ENCODE peak calls at places on chromosomes 11 and 22, in four cellular contexts. Q, P, A and W are unnamed samples.

GRCh38 chr11:104570088-104570701 is 328.1 kb downstream of the CASP12 start:
- DNase-seq in Q (no peak), P (no peak), A (no peak), W (no peak)

GRCh38 chr11:123775274-123775673 is 21.0 kb upstream of the OR6X1 start:
- DNase-seq in Q (no peak), P (no peak), A (no peak), W (no peak)

GRCh38 chr11:124071622-124071948 is 30.5 kb upstream of the OR10G7 start:
- DNase-seq in Q (no peak), P (no peak), A (no peak), W (no peak)

GRCh38 chr22:44132724-44133123 is 48.0 kb upstream of the PARVG start:
- DNase-seq in Q (no peak), P (no peak), A (no peak), W (no peak)

GRCh38 chr11:75325713-75326438 is 25.6 kb downstream of the ARRB1 start:
- DNase-seq in Q (no peak), P (peak; percentile 69), A (peak; percentile 62), W (peak; percentile 85)

GRCh38 chr11:15599376-15599775 is 484.7 kb downstream of the INSC start:
- DNase-seq in Q (no peak), P (no peak), A (no peak), W (no peak)

GRCh38 chr11:128903248-128904041 is 12.3 kb downstream of the KCNJ5 start:
- DNase-seq in Q (no peak), P (no peak), A (peak; percentile 66), W (no peak)

GRCh38 chr11:2609345-2609744 is 90.4 kb downstream of the KCNQ1OT1 start:
- DNase-seq in Q (no peak), P (no peak), A (no peak), W (no peak)

GRCh38 chr11:133082851-133083488 is 449.3 kb downstream of the OPCML start:
- DNase-seq in Q (peak; percentile 72), P (no peak), A (peak; percentile 76), W (no peak)

GRCh38 chr11:116312560-116313340 is 460.0 kb downstream of the BUD13 start:
- DNase-seq in Q (peak; percentile 90), P (peak; percentile 63), A (peak; percentile 89), W (peak; percentile 80)

GRCh38 chr22:22207845-22208564 is 36.6 kb upstream of the VPREB1 start:
- DNase-seq in Q (peak; percentile 83), P (no peak), A (peak; percentile 73), W (peak; percentile 62)

GRCh38 chr11:77542296-77542695 is 47.5 kb upstream of the AQP11 start:
- DNase-seq in Q (no peak), P (no peak), A (no peak), W (no peak)

GRCh38 chr22:46633334-46633890 is 13.2 kb downstream of the GRAMD4 start:
- DNase-seq in Q (no peak), P (no peak), A (no peak), W (no peak)

GRCh38 chr11:125435461-125436238 is 60.4 kb downstream of the FEZ1 start:
- DNase-seq in Q (no peak), P (no peak), A (no peak), W (no peak)

GRCh38 chr22:48926663-48927062 is 901.0 kb downstream of the BRD1 start:
- DNase-seq in Q (no peak), P (no peak), A (no peak), W (peak; percentile 9)

GRCh38 chr11:64661146-64661545 is 61.9 kb downstream of the NRXN2 start:
- DNase-seq in Q (no peak), P (no peak), A (peak; percentile 31), W (peak; percentile 71)

GRCh38 chr22:45198463-45198795 is 34.7 kb downstream of the NUP50 start:
- DNase-seq in Q (peak; percentile 55), P (no peak), A (no peak), W (no peak)
- H3K36me3 ChIP-seq in Q (no peaks in the 10 kb centered on the region), P (no peaks in the 10 kb centered on the region), A (peaks cover 75% of the 10 kb centered on the region), W (peaks cover 44% of the 10 kb centered on the region)

GRCh38 chr22:38489561-38490133 is 16.5 kb downstream of the DDX17 start:
- DNase-seq in Q (no peak), P (no peak), A (no peak), W (no peak)
- H3K36me3 ChIP-seq in Q (no peaks in the 10 kb centered on the region), P (no peaks in the 10 kb centered on the region), A (peaks cover 100% of the 10 kb centered on the region), W (peaks cover 99% of the 10 kb centered on the region)

GRCh38 chr11:113363406-113363805 is 24.2 kb upstream of the ANKK1 start:
- DNase-seq in Q (no peak), P (no peak), A (no peak), W (no peak)

GRCh38 chr11:113365895-113366294 is 21.7 kb upstream of the ANKK1 start:
- DNase-seq in Q (no peak), P (no peak), A (no peak), W (no peak)

GRCh38 chr11:113369411-113369810 is 18.2 kb upstream of the ANKK1 start:
- DNase-seq in Q (no peak), P (no peak), A (no peak), W (no peak)

GRCh38 chr11:113363996-113364641 is 23.5 kb upstream of the ANKK1 start:
- DNase-seq in Q (no peak), P (no peak), A (no peak), W (no peak)
- H3K36me3 ChIP-seq in Q (no peaks in the 10 kb centered on the region), P (no peaks in the 10 kb centered on the region), A (peaks cover 97% of the 10 kb centered on the region), W (peaks cover 49% of the 10 kb centered on the region)

GRCh38 chr11:1014276-1014675 is 22.2 kb downstream of the MUC6 start:
- DNase-seq in Q (no peak), P (no peak), A (no peak), W (no peak)
- H3K36me3 ChIP-seq in Q (no peaks in the 10 kb centered on the region), P (no peaks in the 10 kb centered on the region), A (peaks cover 35% of the 10 kb centered on the region), W (peaks cover 34% of the 10 kb centered on the region)

GRCh38 chr11:119014209-119014924 is 3.8 kb downstream of the RPS25 start:
- DNase-seq in Q (no peak), P (no peak), A (no peak), W (no peak)
- H3K36me3 ChIP-seq in Q (no peaks in the 10 kb centered on the region), P (no peaks in the 10 kb centered on the region), A (peaks cover 76% of the 10 kb centered on the region), W (peaks cover 74% of the 10 kb centered on the region)

GRCh38 chr22:28259774-28260173 is 340.7 kb upstream of the PITPNB start:
- DNase-seq in Q (no peak), P (no peak), A (no peak), W (no peak)

GRCh38 chr22:28260619-28261018 is 341.6 kb upstream of the PITPNB start:
- DNase-seq in Q (no peak), P (no peak), A (no peak), W (no peak)
- H3K36me3 ChIP-seq in Q (no peaks in the 10 kb centered on the region), P (no peaks in the 10 kb centered on the region), A (no peaks in the 10 kb centered on the region), W (no peaks in the 10 kb centered on the region)

GRCh38 chr11:76523786-76524436 is 79.1 kb downstream of the EMSY start:
- DNase-seq in Q (no peak), P (no peak), A (no peak), W (no peak)

GRCh38 chr11:76526878-76527277 is 82.1 kb downstream of the EMSY start:
- DNase-seq in Q (no peak), P (no peak), A (no peak), W (no peak)

GRCh38 chr11:76523147-76523546 is 78.3 kb downstream of the EMSY start:
- DNase-seq in Q (no peak), P (no peak), A (no peak), W (no peak)

GRCh38 chr11:76524461-76524860 is 79.6 kb downstream of the EMSY start:
- DNase-seq in Q (no peak), P (no peak), A (no peak), W (no peak)

DNA sequence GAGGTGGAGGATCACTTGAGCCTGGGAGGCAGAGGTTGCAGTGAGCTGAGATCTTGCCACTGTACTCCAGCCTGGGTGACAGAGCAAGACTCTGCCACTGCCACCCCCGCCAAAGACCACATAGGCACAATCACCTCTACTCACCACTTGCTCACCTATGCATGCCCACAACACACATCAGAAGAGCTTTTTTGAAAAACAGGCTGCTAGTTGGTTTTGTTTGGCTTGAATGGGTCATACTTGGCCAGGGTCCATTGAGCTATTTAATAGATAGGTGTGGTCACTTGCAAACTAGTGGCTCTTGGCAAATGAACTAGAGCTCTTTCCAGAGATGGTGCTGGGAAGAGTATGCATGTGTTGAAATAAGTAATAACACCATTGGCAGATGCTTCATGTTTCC is 80.1 kb downstream of the EMSY start:
- DNase-seq in Q (no peak), P (peak; percentile 24), A (no peak), W (peak; percentile 60)
- H3K36me3 ChIP-seq in Q (no peaks in the 10 kb centered on the region), P (no peaks in the 10 kb centered on the region), A (peaks cover 59% of the 10 kb centered on the region), W (peaks cover 37% of the 10 kb centered on the region)

GRCh38 chr11:119285431-119285830 is 31.5 kb downstream of the MCAM start:
- DNase-seq in Q (no peak), P (no peak), A (no peak), W (no peak)
- H3K36me3 ChIP-seq in Q (no peaks in the 10 kb centered on the region), P (no peaks in the 10 kb centered on the region), A (peaks cover 55% of the 10 kb centered on the region), W (peaks cover 37% of the 10 kb centered on the region)

DNA sequence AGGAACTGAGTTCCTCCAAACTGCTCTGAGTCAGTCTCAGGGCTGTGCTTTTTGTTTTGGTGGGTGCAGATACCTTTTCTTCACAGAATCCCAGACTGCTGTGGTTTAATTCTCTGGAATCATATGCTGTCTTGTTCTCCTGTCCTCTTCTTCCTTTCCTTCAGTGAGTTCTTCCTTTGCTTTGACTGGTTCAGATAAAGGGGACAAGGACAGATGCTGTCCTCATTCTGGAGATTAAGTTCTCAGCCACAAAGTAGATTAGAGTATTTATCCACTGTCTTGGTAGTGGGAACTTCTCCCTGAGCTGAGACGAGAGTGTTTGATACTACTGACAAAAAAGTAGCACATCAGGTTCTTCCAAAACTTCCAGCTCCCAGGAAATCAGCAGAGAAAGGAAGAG is 13.3 kb downstream of the ZDHHC5 start:
- DNase-seq in Q (no peak), P (no peak), A (no peak), W (no peak)
- H3K36me3 ChIP-seq in Q (no peaks in the 10 kb centered on the region), P (no peaks in the 10 kb centered on the region), A (peaks cover 88% of the 10 kb centered on the region), W (peaks cover 37% of the 10 kb centered on the region)

DNA sequence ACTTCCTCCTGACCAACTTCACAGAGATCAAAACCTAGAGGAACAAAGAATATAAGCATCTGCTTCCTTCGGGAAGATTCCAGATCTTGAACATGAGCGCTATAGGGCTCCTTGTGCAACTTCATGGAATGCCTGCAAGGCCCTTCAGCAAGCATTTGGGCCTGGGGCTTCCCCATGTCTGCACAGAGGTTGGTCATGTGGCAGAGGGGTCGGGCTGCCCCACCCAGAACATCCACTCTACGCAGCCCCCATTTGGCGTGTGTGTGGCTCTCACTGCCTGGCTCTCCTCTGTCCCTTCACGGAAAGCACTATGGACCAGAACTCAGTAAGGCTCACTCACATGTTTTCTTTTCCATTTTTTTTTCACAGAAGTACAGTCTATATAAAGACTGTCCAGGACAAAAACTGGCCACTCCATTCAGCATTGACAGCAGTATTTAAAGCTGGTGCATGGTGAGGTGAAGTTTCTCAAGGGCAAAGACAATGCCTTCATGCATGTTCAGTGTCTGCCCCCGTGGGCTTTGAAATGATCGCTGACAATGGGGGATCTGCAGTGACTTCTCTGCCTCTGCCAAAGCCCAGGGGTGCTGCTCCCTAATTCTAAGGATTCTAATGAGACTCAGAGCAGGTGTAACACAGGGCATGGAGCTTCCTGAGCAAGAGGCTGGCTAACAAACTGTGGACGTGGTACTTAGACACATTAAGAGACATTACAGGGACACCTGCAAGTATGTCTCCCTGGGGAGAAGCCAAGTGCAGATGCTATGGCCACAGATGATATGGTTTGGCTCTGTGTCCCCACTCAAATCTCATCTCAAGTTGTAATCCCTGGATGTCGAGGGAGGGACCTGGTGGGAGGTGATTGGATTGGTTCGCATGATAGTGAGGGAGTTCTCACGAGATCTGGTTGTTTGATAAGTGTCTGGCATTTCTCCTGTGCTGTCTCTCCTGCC is 66.5 kb upstream of the PITPNB start:
- DNase-seq in Q (peak; percentile 10), P (no peak), A (no peak), W (peak; percentile 46)
- H3K36me3 ChIP-seq in Q (no peaks in the 10 kb centered on the region), P (no peaks in the 10 kb centered on the region), A (peaks cover 89% of the 10 kb centered on the region), W (peaks cover 26% of the 10 kb centered on the region)